ENCODE peak calls at places on chromosome 15, in four cellular contexts. C, Q, I and K are unnamed samples.

GRCh38 chr15:66462630-66463029 is 34.9 kb downstream of the SNAPC5 start:
- DNase-seq in Q (no peak), C (no peak), I (no peak), K (no peak)

GRCh38 chr15:74364936-74365618 is 2.4 kb downstream of the CYP11A1 start:
- DNase-seq in I (no peak), Q (no peak), C (no peak), K (no peak)

GRCh38 chr15:58589047-58589446 is 157.3 kb downstream of the LIPC start:
- DNase-seq in Q (no peak), I (no peak), C (no peak), K (no peak)

GRCh38 chr15:83219026-83219425 is 11.4 kb upstream of the HDGFL3 start:
- DNase-seq in I (no peak), C (no peak), Q (no peak), K (no peak)

GRCh38 chr15:78620021-78620838 is 566 bp downstream of the CHRNA3 start:
- DNase-seq in C (peak), Q (no peak), I (no peak), K (no peak)

GRCh38 chr15:34279341-34279740 is 54.5 kb downstream of the EMC4 start:
- DNase-seq in Q (no peak), I (no peak), C (no peak), K (no peak)

GRCh38 chr15:62469874-62470688 is 305.0 kb upstream of the C2CD4B start:
- DNase-seq in I (no peak), Q (peak), C (no peak), K (no peak)

GRCh38 chr15:66670198-66670597 is 31.8 kb upstream of the SMAD6 start:
- DNase-seq in C (no peak), I (no peak), Q (no peak), K (no peak)

GRCh38 chr15:100103828-100104227 is 237.9 kb downstream of the ADAMTS17 start:
- DNase-seq in I (no peak), Q (no peak), C (no peak), K (no peak)

GRCh38 chr15:95528920-95529319 is 801.6 kb upstream of the NR2F2 start:
- DNase-seq in I (no peak), Q (no peak), C (no peak), K (no peak)

GRCh38 chr15:80549191-80549590 is 145.0 kb downstream of the ARNT2 start:
- DNase-seq in C (no peak), Q (no peak), I (no peak), K (no peak)
- TF ChIP-seq HDAC6 in C (no peak), Q (no peak), I (no peak), K (no peak)

DNA sequence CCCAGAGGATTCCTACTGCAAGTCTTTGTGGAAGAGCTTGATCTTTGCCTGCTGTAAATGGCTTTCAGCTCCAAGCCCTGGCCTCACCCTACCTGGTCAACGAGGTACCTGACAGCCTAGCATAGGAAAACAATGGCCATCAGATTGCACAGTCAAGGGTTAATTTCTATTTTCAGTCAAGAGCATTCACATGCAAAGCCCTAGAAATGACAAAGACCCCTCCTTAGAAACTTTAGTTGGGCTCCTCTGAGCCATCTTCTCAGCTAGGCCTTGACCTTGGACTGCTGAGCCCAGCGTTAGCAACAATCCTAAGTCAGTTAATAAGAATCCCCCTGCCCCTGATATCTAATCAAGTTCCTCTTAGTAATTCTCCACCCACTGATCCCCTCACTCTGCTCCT is 18.5 kb downstream of the MESD start:
- DNase-seq in I (no peak), Q (no peak), C (peak), K (no peak)
- TF ChIP-seq HDAC6 in I (no peak), Q (no peak), C (no peak), K (no peak)

GRCh38 chr15:68623301-68623892 is 44.6 kb downstream of the CORO2B start:
- DNase-seq in C (no peak), I (no peak), Q (no peak), K (no peak)
- TF ChIP-seq HDAC6 in C (no peak), I (no peak), Q (no peak), K (no peak)

DNA sequence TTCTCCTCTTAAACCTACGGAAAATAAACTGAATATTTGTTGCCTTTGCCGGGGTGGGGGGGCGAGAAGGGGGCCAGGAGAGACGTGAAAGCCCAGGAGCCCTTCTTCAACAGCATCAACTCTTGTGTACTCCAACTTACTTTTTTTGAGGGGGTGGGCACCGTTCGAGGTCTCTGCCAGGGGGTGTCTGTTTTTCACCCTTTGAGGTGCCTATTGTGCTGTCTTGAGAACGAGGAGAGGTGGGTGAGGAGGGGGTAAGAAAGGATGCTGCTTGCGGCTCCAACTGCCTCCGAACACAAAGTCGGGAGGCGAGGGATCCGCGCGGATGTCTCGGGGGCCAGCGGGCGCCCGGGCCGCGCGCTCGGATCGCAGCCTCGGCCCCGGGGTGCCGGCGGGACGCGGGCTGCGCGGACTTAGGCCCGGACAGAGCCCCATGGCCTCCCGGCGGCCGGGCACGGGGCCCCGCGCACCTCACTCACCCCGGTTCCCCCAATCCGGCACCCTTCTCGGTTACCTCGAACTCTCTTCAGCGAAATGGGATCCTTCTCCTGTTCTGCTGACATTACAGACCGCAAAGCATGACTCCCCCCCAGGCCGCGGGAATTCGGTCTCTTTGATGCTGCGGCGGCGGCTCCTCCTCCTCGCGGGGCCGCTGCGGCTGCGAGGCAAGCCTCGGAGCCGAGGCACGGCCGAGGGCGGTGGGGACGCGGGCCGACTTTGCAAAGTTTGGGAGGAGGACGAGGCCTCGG is 650 bp downstream of the PYGO1 start:
- DNase-seq in Q (peak), I (no peak), C (peak), K (no peak)
- TF ChIP-seq HDAC6 in Q (no peak), I (no peak), C (no peak), K (no peak)

GRCh38 chr15:52099654-52100272 is 12.8 kb downstream of the BCL2L10 start:
- DNase-seq in C (no peak), Q (no peak), I (no peak), K (no peak)

GRCh38 chr15:52101542-52102340 is 10.8 kb downstream of the BCL2L10 start:
- DNase-seq in Q (no peak), I (peak), C (no peak), K (no peak)

GRCh38 chr15:52098328-52098727 is 14.2 kb downstream of the BCL2L10 start:
- DNase-seq in C (no peak), Q (no peak), I (no peak), K (no peak)

GRCh38 chr15:52102468-52102867 is 10.1 kb downstream of the BCL2L10 start:
- DNase-seq in C (no peak), Q (no peak), I (no peak), K (no peak)

DNA sequence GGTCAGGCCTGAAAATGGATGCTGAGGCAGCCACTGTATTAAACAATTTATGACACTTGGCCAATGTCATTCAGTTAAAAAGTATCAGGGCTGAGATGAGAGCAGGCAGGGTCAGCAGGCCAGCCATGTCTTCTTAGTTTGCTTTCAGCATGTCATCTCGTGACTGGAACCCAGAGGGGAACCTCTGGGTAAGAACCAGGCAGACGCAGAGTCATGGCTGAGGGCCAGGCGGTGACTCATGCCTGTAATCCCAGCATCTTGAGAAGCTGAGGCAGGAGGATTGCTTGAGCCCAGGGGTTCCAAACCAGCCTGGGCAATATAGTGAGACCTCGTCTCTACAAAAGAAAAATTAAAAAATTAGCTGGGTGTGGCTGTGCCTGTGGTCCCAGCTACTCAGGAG is 11.8 kb downstream of the BCL2L10 start:
- DNase-seq in Q (no peak), C (no peak), I (peak), K (peak)
- TF ChIP-seq HDAC6 in Q (no peak), C (no peak), I (no peak), K (no peak)

GRCh38 chr15:85766007-85766831 is 28.5 kb downstream of the KLHL25 start:
- DNase-seq in Q (no peak), C (peak), I (no peak), K (no peak)
- TF ChIP-seq HDAC6 in Q (no peak), C (no peak), I (no peak), K (no peak)